ENCODE peak calls at places on chromosome 18, in six cellular contexts. One of them, this sample, is unnamed.
A peak's percentile ranks its signal among the peaks of the same experiment; 100 is the strongest.

GRCh38 chr18:4524096-4524495 is 69.0 kb upstream of the DLGAP1 start:
- DNase-seq in A549: no peak
- DNase-seq in SJSA1: no peak
- DNase-seq in retinal pigment epithelial cell: no peak
- DNase-seq in gastrocnemius medialis: no peak
- DNase-seq in neural progenitor cell: peak; percentile 17
- DNase-seq in this sample: no peak

GRCh38 chr18:10419420-10420103 is 34.9 kb upstream of the APCDD1 start:
- DNase-seq in gastrocnemius medialis: no peak
- DNase-seq in SJSA1: no peak
- DNase-seq in neural progenitor cell: no peak
- DNase-seq in A549: no peak
- DNase-seq in retinal pigment epithelial cell: no peak
- DNase-seq in this sample: no peak

GRCh38 chr18:48802543-48803428 is 148.0 kb downstream of the SMAD7 start:
- DNase-seq in neural progenitor cell: peak; percentile 30
- DNase-seq in A549: no peak
- DNase-seq in retinal pigment epithelial cell: no peak
- DNase-seq in gastrocnemius medialis: peak; percentile 60
- DNase-seq in SJSA1: peak; percentile 35
- DNase-seq in this sample: no peak

GRCh38 chr18:10927980-10928605 is 221.3 kb downstream of the PIEZO2 start:
- DNase-seq in neural progenitor cell: no peak
- DNase-seq in A549: no peak
- DNase-seq in SJSA1: no peak
- DNase-seq in gastrocnemius medialis: no peak
- DNase-seq in retinal pigment epithelial cell: no peak
- DNase-seq in this sample: no peak

GRCh38 chr18:31685097-31686082 is 1.0 kb upstream of the B4GALT6 start:
- DNase-seq in retinal pigment epithelial cell: no peak
- DNase-seq in neural progenitor cell: peak; percentile 93
- DNase-seq in SJSA1: peak; percentile 49
- DNase-seq in A549: peak; percentile 79
- DNase-seq in gastrocnemius medialis: peak; percentile 29
- DNase-seq in this sample: no peak

GRCh38 chr18:77068321-77068841 is 64.2 kb downstream of the MBP start:
- DNase-seq in gastrocnemius medialis: no peak
- DNase-seq in A549: no peak
- DNase-seq in SJSA1: no peak
- DNase-seq in retinal pigment epithelial cell: no peak
- DNase-seq in neural progenitor cell: no peak
- DNase-seq in this sample: no peak

GRCh38 chr18:70046207-70046606 is 98.5 kb upstream of the CD226 start:
- DNase-seq in A549: no peak
- DNase-seq in SJSA1: no peak
- DNase-seq in neural progenitor cell: no peak
- DNase-seq in gastrocnemius medialis: no peak
- DNase-seq in retinal pigment epithelial cell: no peak
- DNase-seq in this sample: no peak

GRCh38 chr18:47756364-47757016 is 174.0 kb downstream of the SMAD2 start:
- DNase-seq in neural progenitor cell: peak; percentile 83
- DNase-seq in retinal pigment epithelial cell: no peak
- DNase-seq in SJSA1: peak; percentile 57
- DNase-seq in gastrocnemius medialis: peak; percentile 27
- DNase-seq in A549: peak; percentile 64
- DNase-seq in this sample: no peak

GRCh38 chr18:61551586-61551985 is 218.4 kb downstream of the CDH20 start:
- DNase-seq in neural progenitor cell: peak; percentile 81
- DNase-seq in SJSA1: peak; percentile 65
- DNase-seq in gastrocnemius medialis: no peak
- DNase-seq in retinal pigment epithelial cell: peak; percentile 39
- DNase-seq in A549: peak; percentile 71
- DNase-seq in this sample: peak; percentile 67

GRCh38 chr18:3466051-3466450 is 16.1 kb downstream of the TGIF1 start:
- DNase-seq in A549: peak; percentile 66
- DNase-seq in retinal pigment epithelial cell: no peak
- DNase-seq in neural progenitor cell: no peak
- DNase-seq in SJSA1: no peak
- DNase-seq in gastrocnemius medialis: no peak
- DNase-seq in this sample: no peak

GRCh38 chr18:23234619-23235018 is 99.3 kb downstream of the CABLES1 start:
- DNase-seq in A549: no peak
- DNase-seq in retinal pigment epithelial cell: no peak
- DNase-seq in neural progenitor cell: no peak
- DNase-seq in gastrocnemius medialis: no peak
- DNase-seq in SJSA1: no peak
- DNase-seq in this sample: no peak

GRCh38 chr18:3712485-3712884 is 262.5 kb downstream of the TGIF1 start:
- DNase-seq in retinal pigment epithelial cell: peak; percentile 83
- DNase-seq in A549: no peak
- DNase-seq in neural progenitor cell: no peak
- DNase-seq in gastrocnemius medialis: no peak
- DNase-seq in SJSA1: no peak
- DNase-seq in this sample: no peak

GRCh38 chr18:57209697-57210096 is 62.8 kb downstream of the BOD1L2 start:
- DNase-seq in A549: no peak
- DNase-seq in SJSA1: no peak
- DNase-seq in retinal pigment epithelial cell: no peak
- DNase-seq in gastrocnemius medialis: no peak
- DNase-seq in neural progenitor cell: no peak
- DNase-seq in this sample: no peak

GRCh38 chr18:11279461-11279860 is 130.1 kb upstream of the PIEZO2 start:
- DNase-seq in A549: no peak
- DNase-seq in retinal pigment epithelial cell: peak; percentile 92
- DNase-seq in gastrocnemius medialis: no peak
- DNase-seq in SJSA1: no peak
- DNase-seq in neural progenitor cell: no peak
- DNase-seq in this sample: no peak

DNA sequence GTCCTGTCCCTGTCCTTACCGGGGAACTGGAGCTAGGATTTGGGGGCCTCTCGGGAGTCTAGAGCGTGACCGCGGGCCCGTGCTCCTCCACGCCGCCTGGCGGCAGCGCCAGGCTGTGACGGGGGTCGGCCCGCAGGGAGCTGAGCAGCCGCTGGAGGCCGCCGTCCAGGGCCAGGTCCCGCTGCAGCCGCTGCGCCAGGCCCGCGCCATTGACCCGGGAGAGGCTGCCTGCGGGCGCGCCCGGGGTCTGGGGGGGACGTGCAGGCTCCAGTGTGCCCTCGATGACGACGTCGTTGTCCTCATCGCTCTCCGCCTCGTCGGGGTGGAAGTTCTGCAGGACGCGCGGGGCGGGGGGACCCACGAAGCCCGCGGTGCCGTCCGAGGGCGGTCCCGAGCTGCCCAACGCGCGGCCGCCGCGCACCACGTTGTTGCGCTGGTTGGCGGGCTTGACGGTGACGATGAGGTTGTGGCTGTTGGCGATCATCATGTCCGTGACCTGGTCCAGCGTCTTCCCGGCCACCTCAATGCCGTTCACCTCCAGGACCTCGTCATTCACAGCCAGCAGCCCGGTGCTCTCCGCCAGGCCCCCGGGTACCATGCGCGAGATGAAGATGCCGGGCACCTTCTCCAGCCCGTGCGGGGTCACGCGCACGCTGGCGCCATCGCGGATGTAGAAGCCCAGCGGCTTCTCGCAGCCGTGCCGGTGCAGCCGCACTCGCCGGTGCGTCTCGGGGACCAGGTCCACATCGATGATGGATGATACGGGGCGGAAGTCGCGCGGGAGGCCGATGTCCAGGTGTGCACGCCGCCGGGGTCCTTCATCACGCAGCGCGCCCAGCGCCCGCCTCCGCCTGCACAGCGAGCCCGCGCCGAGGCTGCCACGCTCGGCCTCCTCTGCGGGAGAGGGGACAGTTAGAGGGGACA is 50.9 kb downstream of the ADNP2 start:
- DNase-seq in retinal pigment epithelial cell: no peak
- DNase-seq in neural progenitor cell: no peak
- DNase-seq in gastrocnemius medialis: no peak
- DNase-seq in SJSA1: no peak
- DNase-seq in A549: no peak
- DNase-seq in this sample: no peak
- H3K4me3 ChIP-seq in retinal pigment epithelial cell: peak overlapping the region; percentile 5
- H3K4me3 ChIP-seq in neural progenitor cell: no peak overlapping the region
- H3K4me3 ChIP-seq in gastrocnemius medialis: no peak overlapping the region
- H3K4me3 ChIP-seq in SJSA1: no peak overlapping the region
- H3K4me3 ChIP-seq in A549: no peak overlapping the region
- H3K4me3 ChIP-seq in this sample: no peak overlapping the region

GRCh38 chr18:29418136-29418535 is 1241.2 kb upstream of the CDH2 start:
- DNase-seq in neural progenitor cell: no peak
- DNase-seq in SJSA1: no peak
- DNase-seq in retinal pigment epithelial cell: peak; percentile 46
- DNase-seq in A549: no peak
- DNase-seq in gastrocnemius medialis: no peak
- DNase-seq in this sample: no peak
- H3K4me3 ChIP-seq in neural progenitor cell: no peak overlapping the region
- H3K4me3 ChIP-seq in SJSA1: no peak overlapping the region
- H3K4me3 ChIP-seq in retinal pigment epithelial cell: no peak overlapping the region
- H3K4me3 ChIP-seq in A549: no peak overlapping the region
- H3K4me3 ChIP-seq in gastrocnemius medialis: no peak overlapping the region
- H3K4me3 ChIP-seq in this sample: no peak overlapping the region

GRCh38 chr18:55582325-55582724 is 5.7 kb downstream of the TCF4 start:
- DNase-seq in A549: no peak
- DNase-seq in retinal pigment epithelial cell: peak; percentile 10
- DNase-seq in neural progenitor cell: peak; percentile 74
- DNase-seq in gastrocnemius medialis: no peak
- DNase-seq in SJSA1: no peak
- DNase-seq in this sample: no peak

GRCh38 chr18:55587341-55588000 is 521 bp downstream of the TCF4 start:
- DNase-seq in neural progenitor cell: peak; percentile 63
- DNase-seq in A549: no peak
- DNase-seq in retinal pigment epithelial cell: no peak
- DNase-seq in SJSA1: peak; percentile 42
- DNase-seq in gastrocnemius medialis: peak; percentile 25
- DNase-seq in this sample: no peak

GRCh38 chr18:55585586-55586521 is 2.1 kb downstream of the TCF4 start:
- DNase-seq in gastrocnemius medialis: no peak
- DNase-seq in retinal pigment epithelial cell: no peak
- DNase-seq in SJSA1: no peak
- DNase-seq in neural progenitor cell: peak; percentile 27
- DNase-seq in A549: no peak
- DNase-seq in this sample: no peak

GRCh38 chr18:55586841-55587240 is 1.2 kb downstream of the TCF4 start:
- DNase-seq in A549: no peak
- DNase-seq in retinal pigment epithelial cell: no peak
- DNase-seq in SJSA1: no peak
- DNase-seq in gastrocnemius medialis: no peak
- DNase-seq in neural progenitor cell: peak; percentile 47
- DNase-seq in this sample: no peak

GRCh38 chr18:55585050-55585449 is 2.9 kb downstream of the TCF4 start:
- DNase-seq in A549: no peak
- DNase-seq in retinal pigment epithelial cell: no peak
- DNase-seq in neural progenitor cell: no peak
- DNase-seq in gastrocnemius medialis: no peak
- DNase-seq in SJSA1: no peak
- DNase-seq in this sample: no peak
- H3K4me3 ChIP-seq in A549: no peak overlapping the region
- H3K4me3 ChIP-seq in retinal pigment epithelial cell: no peak overlapping the region
- H3K4me3 ChIP-seq in neural progenitor cell: peak overlapping the region; percentile 90
- H3K4me3 ChIP-seq in gastrocnemius medialis: peak overlapping the region; percentile 71
- H3K4me3 ChIP-seq in SJSA1: no peak overlapping the region
- H3K4me3 ChIP-seq in this sample: no peak overlapping the region

GRCh38 chr18:9356969-9357368 is 22.4 kb downstream of the TWSG1 start:
- DNase-seq in A549: no peak
- DNase-seq in SJSA1: no peak
- DNase-seq in retinal pigment epithelial cell: no peak
- DNase-seq in neural progenitor cell: no peak
- DNase-seq in gastrocnemius medialis: no peak
- DNase-seq in this sample: no peak

GRCh38 chr18:9353596-9353995 is 19.0 kb downstream of the TWSG1 start:
- DNase-seq in gastrocnemius medialis: no peak
- DNase-seq in neural progenitor cell: no peak
- DNase-seq in retinal pigment epithelial cell: no peak
- DNase-seq in SJSA1: no peak
- DNase-seq in A549: no peak
- DNase-seq in this sample: no peak

GRCh38 chr18:9348766-9349165 is 14.2 kb downstream of the TWSG1 start:
- DNase-seq in retinal pigment epithelial cell: no peak
- DNase-seq in neural progenitor cell: no peak
- DNase-seq in A549: no peak
- DNase-seq in SJSA1: no peak
- DNase-seq in gastrocnemius medialis: no peak
- DNase-seq in this sample: no peak

DNA sequence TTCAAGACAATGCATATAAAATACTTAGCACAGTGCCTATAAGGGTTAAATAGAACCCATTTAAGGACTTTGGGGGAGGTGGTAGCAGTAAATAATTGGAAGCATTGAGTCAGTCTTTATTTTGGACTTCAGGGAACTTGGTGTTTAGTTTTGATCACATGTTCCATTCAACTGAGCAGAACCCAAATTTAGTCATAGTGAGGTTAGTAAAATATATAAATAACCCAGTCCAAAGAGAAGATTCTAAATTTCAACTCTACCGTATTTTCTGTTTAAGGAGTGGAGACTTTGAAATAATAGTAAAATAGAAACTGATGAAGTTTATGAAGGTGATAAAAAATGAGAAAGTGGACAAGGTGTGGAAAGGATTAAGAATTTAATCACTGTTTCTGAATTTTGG is 19.7 kb downstream of the TWSG1 start:
- DNase-seq in retinal pigment epithelial cell: no peak
- DNase-seq in A549: no peak
- DNase-seq in gastrocnemius medialis: no peak
- DNase-seq in neural progenitor cell: no peak
- DNase-seq in SJSA1: no peak
- DNase-seq in this sample: no peak
- H3K4me3 ChIP-seq in retinal pigment epithelial cell: no peak overlapping the region
- H3K4me3 ChIP-seq in A549: no peak overlapping the region
- H3K4me3 ChIP-seq in gastrocnemius medialis: no peak overlapping the region
- H3K4me3 ChIP-seq in neural progenitor cell: no peak overlapping the region
- H3K4me3 ChIP-seq in SJSA1: no peak overlapping the region
- H3K4me3 ChIP-seq in this sample: no peak overlapping the region

This sample was measured in Panc1.